ENCODE peak calls at places on chromosomes 11 and 22, in ten cellular contexts. H, G, R, Z, Q, J, O, N, P and C are unnamed samples.

GRCh38 chr22:18987765-18988164 is 51.7 kb upstream of the PRODH start:
- DNase-seq in P (no peak), G (no peak), N (no peak), Q (no peak), R (peak), J (no peak), O (peak), Z (no peak), H (peak), C (no peak)

GRCh38 chr22:34111210-34111824 is 191.0 kb upstream of the LARGE1 start:
- DNase-seq in G (peak), Z (peak), N (no peak), J (no peak), R (peak), O (peak), H (peak), P (peak), Q (peak), C (no peak)

GRCh38 chr11:88174627-88175003 is 628 bp downstream of the RAB38 start:
- DNase-seq in Q (peak), Z (peak), J (no peak), H (peak), R (peak), O (peak), G (peak), P (peak), N (peak), C (no peak)

GRCh38 chr22:23591203-23591791 is 11.2 kb upstream of the IGLL1 start:
- DNase-seq in R (peak), Z (peak), P (no peak), O (peak), J (no peak), H (peak), G (peak), N (peak), Q (peak), C (no peak)

GRCh38 chr11:111926505-111927391 is 8.0 kb downstream of the C11orf52 start:
- DNase-seq in N (peak), P (peak), G (peak), R (peak), Z (peak), O (peak), Q (peak), H (peak), J (peak), C (no peak)

GRCh38 chr11:19687372-19687771 is 25.3 kb upstream of the NAV2 start:
- DNase-seq in H (no peak), O (no peak), Z (no peak), G (no peak), Q (no peak), P (no peak), R (no peak), J (no peak), N (no peak), C (no peak)

GRCh38 chr22:19115628-19116027 is 6.6 kb downstream of the DGCR2 start:
- DNase-seq in N (no peak), G (no peak), R (no peak), Q (no peak), H (no peak), P (no peak), J (no peak), Z (no peak), O (no peak), C (no peak)

GRCh38 chr22:19040581-19041402 is 81.4 kb downstream of the DGCR2 start:
- DNase-seq in G (no peak), R (no peak), Z (no peak), Q (no peak), O (peak), J (no peak), P (no peak), H (no peak), N (peak), C (no peak)

GRCh38 chr22:19105867-19106802 is 16.1 kb downstream of the DGCR2 start:
- DNase-seq in N (no peak), H (peak), G (no peak), O (no peak), Z (no peak), Q (no peak), P (no peak), J (no peak), R (peak), C (no peak)

GRCh38 chr11:128544625-128545024 is 42.7 kb downstream of the ETS1 start:
- DNase-seq in O (no peak), Q (no peak), Z (no peak), R (no peak), N (no peak), H (no peak), J (no peak), G (no peak), P (no peak), C (no peak)

GRCh38 chr11:106021181-106021966 is 666 bp downstream of the MSANTD4 start:
- DNase-seq in O (no peak), R (no peak), P (no peak), G (no peak), J (no peak), H (no peak), Q (no peak), N (no peak), Z (no peak), C (no peak)

GRCh38 chr11:46112961-46113617 is 8.2 kb downstream of the PHF21A start:
- DNase-seq in J (no peak), R (peak), G (no peak), O (no peak), Q (no peak), P (no peak), H (peak), N (no peak), Z (no peak), C (no peak)

GRCh38 chr11:131349368-131350086 is 20.9 kb upstream of the NTM start:
- DNase-seq in N (no peak), G (no peak), P (no peak), R (no peak), H (no peak), J (no peak), Z (no peak), Q (no peak), O (no peak), C (no peak)

GRCh38 chr11:131354251-131354701 is 16.1 kb upstream of the NTM start:
- DNase-seq in N (no peak), Z (no peak), H (no peak), P (no peak), Q (no peak), R (no peak), J (no peak), O (no peak), G (no peak), C (no peak)

GRCh38 chr11:131356201-131356600 is 14.2 kb upstream of the NTM start:
- DNase-seq in R (no peak), Q (no peak), G (no peak), P (no peak), J (no peak), O (no peak), N (no peak), Z (no peak), H (no peak), C (no peak)

GRCh38 chr11:131351848-131352247 is 18.6 kb upstream of the NTM start:
- DNase-seq in R (no peak), P (no peak), H (no peak), G (no peak), N (no peak), Z (no peak), J (no peak), Q (no peak), O (no peak), C (no peak)

GRCh38 chr11:131353761-131354160 is 16.7 kb upstream of the NTM start:
- DNase-seq in J (no peak), Z (no peak), H (no peak), G (no peak), Q (no peak), N (no peak), O (no peak), P (no peak), R (no peak), C (no peak)
- H3K27ac ChIP-seq in J (no peak), Z (no peak), H (no peak), G (no peak), Q (no peak), N (no peak), O (no peak), P (no peak), R (no peak), C (no peak)

DNA sequence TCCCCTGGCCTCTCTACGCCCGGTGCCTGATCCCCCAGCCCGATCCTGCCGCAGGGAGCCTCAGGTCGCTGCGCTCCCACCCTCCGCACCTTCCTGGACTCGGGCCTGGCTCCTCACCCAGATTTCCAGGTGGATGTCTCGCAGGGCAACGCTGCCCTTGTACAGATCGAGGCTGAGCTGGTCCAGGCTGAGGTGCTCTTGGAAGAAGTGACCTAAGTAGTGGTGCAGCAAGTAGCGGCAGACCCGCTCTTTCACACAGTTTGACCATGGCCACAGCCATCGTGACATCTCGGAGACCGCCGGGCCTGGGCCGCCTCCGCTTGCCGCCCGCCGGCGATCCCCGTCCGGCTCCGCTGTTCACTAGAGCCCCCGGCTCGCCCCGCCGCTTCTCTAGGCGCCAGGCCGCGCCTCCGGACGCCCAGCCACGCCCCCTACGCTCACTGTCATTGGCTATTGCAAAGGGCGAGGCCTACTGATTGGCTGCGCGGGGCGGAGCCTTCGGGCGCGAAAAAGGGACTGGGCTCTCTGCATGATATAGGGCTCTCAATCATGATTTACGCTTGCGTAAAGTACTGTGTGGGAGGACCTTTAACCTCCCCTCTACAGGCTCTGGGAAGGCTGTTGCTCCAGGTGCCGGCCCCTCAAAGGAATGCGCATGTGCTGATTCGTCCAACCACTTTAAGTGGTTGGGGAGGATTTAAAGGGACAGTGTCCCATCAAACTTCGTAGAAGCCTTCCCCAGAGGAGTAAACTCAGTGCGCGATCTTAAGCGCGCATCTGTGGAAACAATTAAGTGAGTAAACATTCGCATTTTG is at the start of gene ATG2A:
- DNase-seq in N (peak), H (peak), Z (peak), G (peak), J (peak), P (peak), Q (peak), R (peak), O (peak), C (peak)
- TF ChIP-seq POLR2A in N (no peak), H (peak), Z (peak), G (peak), J (peak), P (peak), Q (peak), R (peak), O (peak), C (no peak)

GRCh38 chr22:39276461-39277134 is 31.8 kb upstream of the PDGFB start:
- DNase-seq in G (no peak), O (no peak), P (no peak), N (no peak), Q (no peak), J (no peak), R (no peak), H (no peak), Z (no peak), C (no peak)
- H3K27ac ChIP-seq in G (no peak), O (no peak), P (no peak), N (no peak), Q (no peak), J (no peak), R (no peak), H (no peak), Z (no peak), C (no peak)

DNA sequence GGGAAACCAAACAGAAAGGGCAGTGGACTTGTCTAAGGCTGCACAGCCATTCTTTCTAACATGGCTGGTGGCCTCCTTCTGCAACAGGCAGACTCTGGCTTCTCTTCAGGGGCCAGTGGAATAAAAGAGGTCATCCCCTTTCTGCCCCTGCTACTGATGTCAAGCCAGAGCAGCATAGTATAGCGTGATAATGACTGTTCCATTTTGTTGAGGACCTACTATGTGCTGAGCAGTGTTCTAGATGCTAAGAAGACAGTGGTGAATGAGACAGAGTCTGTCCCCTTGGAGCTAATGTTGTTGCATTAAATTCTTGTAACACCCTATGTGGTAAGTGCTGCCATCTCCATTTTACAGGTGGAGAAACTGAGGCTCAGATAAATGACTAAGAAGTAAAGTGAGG is 15.7 kb upstream of the SYT7 start:
- DNase-seq in Z (no peak), O (no peak), G (no peak), N (no peak), H (no peak), P (no peak), J (no peak), Q (no peak), R (no peak), C (no peak)
- TF ChIP-seq POLR2A in Z (no peak), O (no peak), G (no peak), N (no peak), H (no peak), P (no peak), J (no peak), Q (no peak), R (no peak), C (no peak)

GRCh38 chr22:21615731-21616130 is 14.1 kb downstream of the YDJC start:
- DNase-seq in G (no peak), N (no peak), H (no peak), Z (no peak), Q (no peak), R (no peak), O (no peak), P (no peak), J (no peak), C (no peak)
- H3K27ac ChIP-seq in G (no peak), N (no peak), H (no peak), Z (no peak), Q (no peak), R (no peak), O (no peak), P (no peak), J (no peak), C (no peak)

DNA sequence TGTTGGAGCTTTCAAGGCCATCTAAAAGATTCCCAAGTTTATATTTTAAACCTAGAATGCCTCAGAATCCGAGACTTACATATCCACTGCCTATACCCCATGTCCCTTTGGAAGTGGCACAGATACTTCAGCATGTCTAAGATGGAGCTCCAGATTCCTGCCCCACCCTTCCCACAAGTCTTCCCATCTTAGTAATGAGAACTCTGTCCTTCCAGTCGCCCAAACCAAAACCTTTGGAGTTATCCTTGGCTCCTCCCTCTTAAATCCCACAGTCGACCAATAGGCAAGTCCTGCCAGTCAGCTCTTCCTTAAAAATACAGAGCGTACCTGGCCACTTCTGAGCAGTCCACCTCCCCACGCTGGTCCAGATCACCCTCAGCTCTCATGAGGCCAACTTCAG is 4.3 kb downstream of the POLD4 start:
- DNase-seq in O (no peak), P (no peak), J (no peak), G (no peak), H (no peak), Q (no peak), R (no peak), Z (no peak), N (no peak), C (no peak)
- TF ChIP-seq POLR2A in O (no peak), P (no peak), J (no peak), G (no peak), H (no peak), Q (no peak), R (no peak), Z (no peak), N (no peak), C (no peak)

DNA sequence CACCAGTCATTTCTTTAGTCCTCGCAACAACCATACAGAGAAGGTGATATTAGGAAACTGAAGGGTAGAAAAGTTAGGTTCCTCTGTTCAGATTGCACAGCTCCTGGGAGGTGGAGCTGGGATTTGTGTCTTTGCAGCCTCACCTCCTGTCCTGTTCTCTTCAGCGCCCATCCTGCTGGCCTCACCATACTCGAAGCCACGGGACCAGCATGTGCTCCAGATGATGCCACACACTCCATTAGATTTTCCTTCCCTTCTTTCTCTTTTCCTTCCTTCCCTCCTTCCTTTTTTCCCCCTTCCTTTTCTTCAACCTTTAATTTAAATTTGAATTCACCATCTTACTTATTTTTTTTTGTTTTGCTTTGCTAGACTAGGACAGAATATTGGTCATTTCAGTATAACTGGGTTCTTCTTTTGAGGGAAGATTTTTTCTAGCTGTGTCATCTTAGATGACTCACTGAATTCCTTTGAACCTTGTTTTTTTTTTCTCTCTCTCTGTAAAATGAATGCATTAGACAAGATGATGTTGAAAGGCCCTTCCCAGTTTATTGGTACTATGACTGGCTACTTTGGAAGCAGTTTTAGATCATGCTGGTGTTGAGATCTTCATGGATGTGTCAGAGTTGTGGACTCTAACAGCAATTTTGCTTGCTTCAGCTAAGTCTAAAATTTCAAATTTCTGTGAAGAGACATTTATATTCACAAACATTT is 662.5 kb upstream of the TENM4 start:
- DNase-seq in G (no peak), J (no peak), Z (no peak), O (no peak), H (no peak), R (no peak), P (no peak), Q (no peak), N (no peak), C (no peak)
- H3K27ac ChIP-seq in G (no peak), J (no peak), Z (no peak), O (no peak), H (no peak), R (no peak), P (no peak), Q (no peak), N (no peak), C (no peak)

DNA sequence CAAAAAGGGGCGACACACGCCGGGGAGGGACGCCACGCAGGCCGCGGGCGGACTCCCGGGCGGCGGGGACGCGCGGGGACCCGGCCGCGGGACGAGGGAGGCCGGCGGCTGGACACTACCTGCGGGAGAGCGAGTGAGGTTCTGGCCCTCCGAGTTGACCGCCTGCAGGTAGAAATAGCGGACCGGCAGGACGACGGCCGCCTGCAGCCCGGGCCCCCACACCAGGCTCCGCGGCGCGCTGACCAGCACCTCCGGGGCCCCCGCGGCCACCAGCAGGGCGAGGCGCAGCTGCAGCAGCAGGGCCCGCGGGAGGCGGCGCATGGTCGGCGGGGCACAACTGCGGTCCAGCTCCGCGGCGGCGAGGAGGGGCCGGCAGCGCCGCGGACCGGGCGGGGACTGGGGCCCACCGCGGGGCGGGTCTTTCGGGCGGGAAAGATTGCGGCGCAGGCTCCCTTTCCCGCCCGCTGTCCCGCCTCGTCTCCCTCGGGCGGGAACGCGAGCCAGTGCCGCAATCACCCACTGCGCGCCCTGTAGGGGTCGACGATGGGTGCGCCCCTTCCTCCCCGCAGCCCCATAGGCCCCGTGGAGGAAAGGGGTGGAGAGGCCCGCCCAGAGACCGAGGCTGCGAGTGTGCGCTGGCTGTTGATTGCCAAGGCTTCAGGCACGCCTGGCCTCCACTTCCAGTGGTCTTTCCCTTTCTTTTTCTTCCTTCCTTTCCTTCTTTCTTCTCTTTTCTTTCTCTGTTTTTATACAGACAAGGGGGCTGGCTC is at the start of gene POGLUT3:
- DNase-seq in J (no peak), P (peak), R (peak), O (peak), G (peak), Z (peak), H (peak), Q (peak), N (peak), C (no peak)
- TF ChIP-seq POLR2A in J (no peak), P (peak), R (no peak), O (peak), G (no peak), Z (no peak), H (peak), Q (no peak), N (no peak), C (no peak)

DNA sequence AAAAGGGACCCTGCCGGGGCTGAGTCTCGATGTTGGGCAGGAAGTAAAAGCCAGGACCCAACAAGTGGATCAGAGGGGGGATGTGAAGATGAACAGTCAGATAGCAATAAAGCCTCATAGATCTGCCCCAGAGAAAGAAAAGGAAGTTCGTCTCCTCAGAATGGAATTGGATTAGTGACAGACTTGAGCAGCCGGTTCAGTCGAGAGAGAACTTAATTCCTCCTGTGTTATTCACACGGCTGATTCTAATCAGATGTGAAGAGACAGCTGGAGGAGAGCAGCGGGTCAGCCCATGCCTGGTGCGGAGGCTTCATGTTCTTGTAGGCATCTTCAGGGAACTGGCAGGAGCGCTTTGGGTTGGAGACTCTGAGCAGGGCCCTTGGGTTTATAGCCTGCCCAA is 29.3 kb upstream of the CABP7 start:
- DNase-seq in J (no peak), O (no peak), G (no peak), P (no peak), Q (no peak), R (no peak), H (no peak), N (no peak), Z (no peak), C (no peak)
- H3K27ac ChIP-seq in J (peak), O (no peak), G (no peak), P (no peak), Q (no peak), R (no peak), H (no peak), N (no peak), Z (no peak), C (no peak)

GRCh38 chr22:20525048-20525447 is 17.6 kb downstream of the MED15 start:
- DNase-seq in Z (no peak), N (no peak), P (no peak), G (no peak), R (no peak), H (no peak), Q (no peak), O (no peak), J (no peak), C (no peak)

GRCh38 chr22:20523118-20523983 is 15.9 kb downstream of the MED15 start:
- DNase-seq in N (no peak), H (no peak), Z (no peak), J (no peak), G (no peak), P (no peak), Q (no peak), R (no peak), O (no peak), C (no peak)

GRCh38 chr22:20524004-20524481 is 16.6 kb downstream of the MED15 start:
- DNase-seq in J (no peak), N (no peak), P (no peak), H (no peak), Z (no peak), Q (no peak), G (no peak), O (no peak), R (no peak), C (no peak)

GRCh38 chr22:20522134-20522827 is 14.9 kb downstream of the MED15 start:
- DNase-seq in G (no peak), P (no peak), J (no peak), H (no peak), O (no peak), Z (no peak), N (no peak), R (no peak), Q (no peak), C (no peak)

GRCh38 chr22:20522828-20523117 is 15.4 kb downstream of the MED15 start:
- DNase-seq in J (no peak), H (no peak), P (no peak), O (no peak), Z (no peak), N (no peak), Q (no peak), R (no peak), G (no peak), C (no peak)
- TF ChIP-seq POLR2A in J (no peak), H (no peak), P (no peak), O (no peak), Z (no peak), N (no peak), Q (no peak), R (no peak), G (no peak), C (no peak)